ENCODE peak calls at places on chromosome 20, in six cellular contexts. H is heart right ventricle, B is pancreas, G is mesendoderm, L is adrenal gland, N is cardiac muscle cell. D is an unnamed sample. For H3K4me1, the result is how much of the 10 kb centered on the place peaks cover.

GRCh38 chr20:19376451-19376971 is 164.1 kb downstream of the SLC24A3 start:
- DNase-seq in H (peak), B (no peak), G (no peak), L (no peak), N (no peak), D (no peak)

GRCh38 chr20:64009811-64010387 is 26.1 kb upstream of the C20orf204 start:
- DNase-seq in H (no peak), B (no peak), G (no peak), L (no peak), N (no peak), D (no peak)

GRCh38 chr20:62422636-62423325 is 4.6 kb downstream of the RBBP8NL start:
- DNase-seq in H (no peak), B (no peak), G (no peak), L (no peak), N (no peak), D (no peak)

GRCh38 chr20:3172933-3173581 is at the start of gene LZTS3:
- DNase-seq in H (peak), B (peak), G (peak), L (peak), N (no peak), D (peak)

GRCh38 chr20:32902456-32903420 is 44.0 kb downstream of the EFCAB8 start:
- DNase-seq in H (peak), B (peak), G (peak), L (peak), N (peak), D (peak)

GRCh38 chr20:19819149-19819548 is 61.1 kb downstream of the RIN2 start:
- DNase-seq in H (no peak), B (no peak), G (no peak), L (no peak), N (no peak), D (no peak)

GRCh38 chr20:44006126-44006525 is 91.5 kb downstream of the TOX2 start:
- DNase-seq in H (no peak), B (no peak), G (no peak), L (no peak), N (no peak), D (no peak)

GRCh38 chr20:10490706-10491105 is 55.6 kb downstream of the SLX4IP start:
- DNase-seq in H (no peak), B (no peak), G (peak), L (no peak), N (no peak), D (no peak)

GRCh38 chr20:33443512-33444239 is at the start of gene SNTA1:
- DNase-seq in H (peak), B (peak), G (peak), L (peak), N (peak), D (peak)

GRCh38 chr20:53837126-53837826 is 233.1 kb downstream of the BCAS1 start:
- DNase-seq in H (no peak), B (no peak), G (no peak), L (no peak), N (no peak), D (peak)

GRCh38 chr20:35316086-35316485 is 23.9 kb upstream of the FAM83C start:
- DNase-seq in H (no peak), B (no peak), G (no peak), L (no peak), N (no peak), D (no peak)

GRCh38 chr20:62804632-62805364 is at the start of gene OGFR:
- DNase-seq in H (peak), B (peak), G (peak), L (peak), N (peak), D (peak)

GRCh38 chr20:61589055-61589385 is 337.0 kb downstream of the CDH4 start:
- DNase-seq in H (no peak), B (no peak), G (peak), L (no peak), N (no peak), D (no peak)

GRCh38 chr20:7459123-7459522 is 481.1 kb downstream of the HAO1 start:
- DNase-seq in H (no peak), B (no peak), G (no peak), L (no peak), N (no peak), D (no peak)

GRCh38 chr20:57474816-57475215 is 50.1 kb downstream of the CTCFL start:
- DNase-seq in H (no peak), B (no peak), G (no peak), L (no peak), N (no peak), D (no peak)

GRCh38 chr20:57475388-57476072 is 49.4 kb downstream of the CTCFL start:
- DNase-seq in H (no peak), B (no peak), G (no peak), L (no peak), N (no peak), D (no peak)

GRCh38 chr20:57474191-57474590 is 50.7 kb downstream of the CTCFL start:
- DNase-seq in H (no peak), B (no peak), G (no peak), L (no peak), N (no peak), D (no peak)

GRCh38 chr20:57476641-57477461 is 48.1 kb downstream of the CTCFL start:
- DNase-seq in H (no peak), B (no peak), G (no peak), L (no peak), N (no peak), D (no peak)

GRCh38 chr20:57476073-57476526 is 48.8 kb downstream of the CTCFL start:
- DNase-seq in H (no peak), B (no peak), G (no peak), L (no peak), N (no peak), D (no peak)
- H3K4me1 ChIP-seq in H (half or more), B (under half), G (under half), L (under half), N (half or more), D (under half)

DNA sequence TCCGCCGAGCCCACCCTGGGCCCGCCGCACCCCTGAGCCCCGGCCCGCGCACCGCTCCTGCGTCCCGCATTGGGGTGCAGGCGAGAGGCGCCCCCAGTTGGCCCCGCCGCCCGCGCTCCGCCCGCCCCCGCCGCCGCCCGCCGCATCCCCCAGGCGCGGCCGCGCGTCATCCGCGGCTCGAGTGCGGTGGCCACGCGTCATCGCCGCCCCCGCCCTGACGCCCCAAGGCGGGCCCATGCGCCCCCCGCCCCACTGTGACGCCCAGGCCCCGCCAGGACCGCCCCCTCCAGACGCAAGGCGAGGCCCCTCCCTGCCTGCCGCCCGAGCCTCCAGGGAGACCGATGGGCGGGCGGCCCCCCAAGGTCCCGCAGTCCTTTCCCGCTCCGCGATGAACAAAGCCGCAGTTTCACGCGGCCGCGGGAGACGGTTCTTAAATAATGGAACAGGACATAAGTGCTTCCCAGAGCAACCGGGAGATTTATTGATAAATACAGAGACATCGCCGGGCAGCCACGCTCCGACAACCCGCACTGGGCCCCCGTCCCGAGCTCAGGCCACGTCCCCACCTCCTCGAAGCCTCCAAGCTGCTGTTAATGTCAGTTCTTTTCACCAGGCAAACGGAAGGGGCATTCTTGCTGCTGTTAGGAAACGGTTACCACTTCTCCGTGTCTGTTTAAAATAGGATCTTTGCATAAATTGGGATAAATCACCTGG is at the start of gene ANKRD60:
- DNase-seq in H (peak), B (no peak), G (peak), L (peak), N (peak), D (no peak)
- H3K4me3 ChIP-seq in H (peak), B (no peak), G (peak), L (no peak), N (peak), D (no peak)

DNA sequence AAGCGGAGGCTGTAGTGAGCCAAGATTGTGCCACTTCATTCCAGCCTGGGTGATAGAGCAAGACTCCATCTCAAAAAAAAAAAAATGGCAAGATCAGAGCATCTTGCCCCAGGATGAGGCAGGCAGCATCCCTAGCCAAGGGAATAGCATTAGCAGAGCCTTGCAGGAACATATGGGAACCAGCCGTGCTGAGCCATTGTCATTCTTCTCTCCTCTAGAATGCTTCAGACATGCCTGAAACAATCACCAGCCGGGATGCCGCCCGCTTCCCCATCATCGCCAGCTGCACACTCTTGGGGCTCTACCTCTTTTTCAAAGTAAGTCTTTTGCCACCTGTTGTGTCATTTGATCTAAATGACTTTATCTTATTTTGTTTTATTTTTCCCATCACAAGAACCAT is 13.0 kb downstream of the HM13 start:
- DNase-seq in H (no peak), B (no peak), G (no peak), L (no peak), N (no peak), D (no peak)
- H3K4me1 ChIP-seq in H (under half), B (under half), G (under half), L (under half), N (under half), D (under half)

GRCh38 chr20:38162878-38163875 is 1.9 kb downstream of the TGM2 start:
- DNase-seq in H (no peak), B (no peak), G (no peak), L (no peak), N (no peak), D (no peak)
- H3K4me3 ChIP-seq in H (peak), B (no peak), G (no peak), L (no peak), N (no peak), D (peak)

GRCh38 chr20:17314262-17314661 is 87.4 kb downstream of the PCSK2 start:
- DNase-seq in H (no peak), B (no peak), G (no peak), L (no peak), N (no peak), D (no peak)
- H3K4me1 ChIP-seq in H (under half), B (under half), G (under half), L (under half), N (under half), D (under half)

D was measured in colonic mucosa.